ENCODE peak calls at places on chromosomes 13 and 19, in four cellular contexts. One of them, this sample, is unnamed.
A peak's percentile ranks its signal among the peaks of the same experiment; 100 is the strongest.

GRCh38 chr19:13363235-13363634 is 143.0 kb downstream of the CACNA1A start:
- DNase-seq in GM23338: no peak
- DNase-seq in PC-3: no peak
- DNase-seq in neural progenitor cell: no peak
- DNase-seq in this sample: no peak

GRCh38 chr13:39952244-39953233 is 297.1 kb downstream of the COG6 start:
- DNase-seq in neural progenitor cell: no peak
- DNase-seq in PC-3: no peak
- DNase-seq in GM23338: peak; percentile 26
- DNase-seq in this sample: peak; percentile 10

GRCh38 chr19:32372726-32373613 is 27.6 kb downstream of the ZNF507 start:
- DNase-seq in neural progenitor cell: no peak
- DNase-seq in GM23338: peak; percentile 21
- DNase-seq in PC-3: no peak
- DNase-seq in this sample: no peak

GRCh38 chr19:48714759-48715261 is 4.7 kb downstream of the MAMSTR start:
- DNase-seq in neural progenitor cell: no peak
- DNase-seq in GM23338: no peak
- DNase-seq in PC-3: no peak
- DNase-seq in this sample: no peak

GRCh38 chr13:112967666-112968379 is 1.2 kb upstream of the MCF2L start:
- DNase-seq in PC-3: no peak
- DNase-seq in neural progenitor cell: peak; percentile 68
- DNase-seq in GM23338: no peak
- DNase-seq in this sample: peak; percentile 29

GRCh38 chr19:40662925-40663711 is 27.3 kb downstream of the NUMBL start:
- DNase-seq in PC-3: peak; percentile 82
- DNase-seq in neural progenitor cell: peak; percentile 94
- DNase-seq in GM23338: peak; percentile 94
- DNase-seq in this sample: peak; percentile 91

GRCh38 chr13:74246398-74246975 is 112.3 kb upstream of the KLF12 start:
- DNase-seq in GM23338: no peak
- DNase-seq in neural progenitor cell: no peak
- DNase-seq in PC-3: no peak
- DNase-seq in this sample: peak; percentile 61

GRCh38 chr19:19446655-19447437 is 41.4 kb downstream of the GATAD2A start:
- DNase-seq in GM23338: peak; percentile 44
- DNase-seq in PC-3: no peak
- DNase-seq in neural progenitor cell: no peak
- DNase-seq in this sample: no peak

GRCh38 chr19:34220472-34221063 is 33.8 kb upstream of the GARRE1 start:
- DNase-seq in neural progenitor cell: peak; percentile 65
- DNase-seq in PC-3: peak; percentile 77
- DNase-seq in GM23338: peak; percentile 83
- DNase-seq in this sample: peak; percentile 72

GRCh38 chr13:46640843-46641242 is 87.9 kb downstream of the LRCH1 start:
- DNase-seq in neural progenitor cell: no peak
- DNase-seq in GM23338: no peak
- DNase-seq in PC-3: peak; percentile 37
- DNase-seq in this sample: peak; percentile 74

GRCh38 chr19:49692102-49692599 is 1.2 kb downstream of the CPT1C start:
- DNase-seq in PC-3: no peak
- DNase-seq in GM23338: no peak
- DNase-seq in neural progenitor cell: no peak
- DNase-seq in this sample: no peak

GRCh38 chr13:29508130-29508873 is 87.2 kb downstream of the SLC7A1 start:
- DNase-seq in GM23338: peak; percentile 89
- DNase-seq in neural progenitor cell: peak; percentile 85
- DNase-seq in PC-3: peak; percentile 86
- DNase-seq in this sample: peak; percentile 86

GRCh38 chr13:106326751-106327150 is 208.7 kb downstream of the EFNB2 start:
- DNase-seq in PC-3: no peak
- DNase-seq in GM23338: no peak
- DNase-seq in neural progenitor cell: no peak
- DNase-seq in this sample: no peak

GRCh38 chr13:101520672-101521071 is 68.2 kb downstream of the ITGBL1 start:
- DNase-seq in GM23338: no peak
- DNase-seq in PC-3: peak; percentile 68
- DNase-seq in neural progenitor cell: peak; percentile 2
- DNase-seq in this sample: peak; percentile 80

GRCh38 chr19:28640506-28640905 is 572.4 kb downstream of the UQCRFS1 start:
- DNase-seq in PC-3: no peak
- DNase-seq in GM23338: no peak
- DNase-seq in neural progenitor cell: no peak
- DNase-seq in this sample: no peak

GRCh38 chr19:14061751-14062557 is at the start of gene PALM3:
- DNase-seq in neural progenitor cell: no peak
- DNase-seq in GM23338: no peak
- DNase-seq in PC-3: peak; percentile 52
- DNase-seq in this sample: no peak

GRCh38 chr19:18419699-18420460 is 682 bp downstream of the SSBP4 start:
- DNase-seq in neural progenitor cell: peak; percentile 62
- DNase-seq in GM23338: peak; percentile 55
- DNase-seq in PC-3: peak; percentile 35
- DNase-seq in this sample: peak; percentile 59

GRCh38 chr19:7738023-7738422 is 6.1 kb upstream of the CLEC4G start:
- DNase-seq in neural progenitor cell: no peak
- DNase-seq in GM23338: no peak
- DNase-seq in PC-3: no peak
- DNase-seq in this sample: no peak

GRCh38 chr13:93318538-93318937 is 91.9 kb downstream of the GPC6 start:
- DNase-seq in GM23338: peak; percentile 37
- DNase-seq in neural progenitor cell: no peak
- DNase-seq in PC-3: peak; percentile 21
- DNase-seq in this sample: peak; percentile 42

GRCh38 chr19:40802300-40803169 is 3.5 kb downstream of the EGLN2 start:
- DNase-seq in PC-3: no peak
- DNase-seq in neural progenitor cell: no peak
- DNase-seq in GM23338: no peak
- DNase-seq in this sample: peak; percentile 35

GRCh38 chr13:42047561-42048322 is 706 bp upstream of the DGKH start:
- DNase-seq in PC-3: peak; percentile 66
- DNase-seq in neural progenitor cell: peak; percentile 79
- DNase-seq in GM23338: peak; percentile 71
- DNase-seq in this sample: peak; percentile 78

GRCh38 chr13:53048880-53049279 is 20.3 kb downstream of the OLFM4 start:
- DNase-seq in neural progenitor cell: no peak
- DNase-seq in PC-3: no peak
- DNase-seq in GM23338: no peak
- DNase-seq in this sample: no peak

GRCh38 chr13:107969551-107969950 is 245.8 kb downstream of the LIG4 start:
- DNase-seq in PC-3: no peak
- DNase-seq in neural progenitor cell: no peak
- DNase-seq in GM23338: no peak
- DNase-seq in this sample: no peak

GRCh38 chr13:99281811-99282263 is 23.7 kb upstream of the GPR18 start:
- DNase-seq in neural progenitor cell: no peak
- DNase-seq in PC-3: no peak
- DNase-seq in GM23338: no peak
- DNase-seq in this sample: peak; percentile 71

GRCh38 chr19:52211926-52212571 is 22.2 kb downstream of the PPP2R1A start:
- DNase-seq in neural progenitor cell: no peak
- DNase-seq in PC-3: peak; percentile 31
- DNase-seq in GM23338: no peak
- DNase-seq in this sample: no peak
- TF ChIP-seq EZH2phosphoT487 in neural progenitor cell: no peak
- TF ChIP-seq EZH2phosphoT487 in PC-3: no peak
- TF ChIP-seq EZH2phosphoT487 in GM23338: no peak
- TF ChIP-seq EZH2phosphoT487 in this sample: no peak

DNA sequence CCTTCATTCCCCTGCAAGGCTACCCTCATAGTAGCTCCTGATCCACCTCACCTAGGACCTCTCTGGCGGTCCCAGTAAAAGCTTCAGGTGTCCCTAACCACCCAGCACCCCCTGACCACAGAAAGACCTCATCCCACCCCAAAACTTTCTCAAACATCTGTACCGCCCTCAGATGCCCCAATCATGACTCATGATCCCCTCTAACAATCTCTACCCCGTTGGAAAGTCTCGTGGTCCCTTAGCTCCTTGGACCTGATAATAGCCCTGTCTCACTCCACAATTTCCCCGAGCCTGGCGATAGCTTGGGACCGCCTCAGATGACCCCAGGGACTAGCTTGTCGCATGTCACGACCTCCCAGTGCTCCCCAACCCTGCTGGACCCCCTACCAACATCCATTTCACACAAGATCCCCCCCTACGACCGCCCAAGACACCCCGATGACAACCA is 512 bp downstream of the NDUFA11 start:
- DNase-seq in neural progenitor cell: no peak
- DNase-seq in GM23338: peak; percentile 46
- DNase-seq in PC-3: no peak
- DNase-seq in this sample: peak; percentile 84
- TF ChIP-seq EZH2phosphoT487 in neural progenitor cell: no peak
- TF ChIP-seq EZH2phosphoT487 in GM23338: no peak
- TF ChIP-seq EZH2phosphoT487 in PC-3: no peak
- TF ChIP-seq EZH2phosphoT487 in this sample: no peak

GRCh38 chr19:17125728-17126677 is 50.4 kb downstream of the MYO9B start:
- DNase-seq in neural progenitor cell: no peak
- DNase-seq in PC-3: no peak
- DNase-seq in GM23338: peak; percentile 41
- DNase-seq in this sample: peak; percentile 72
- TF ChIP-seq EZH2phosphoT487 in neural progenitor cell: no peak
- TF ChIP-seq EZH2phosphoT487 in PC-3: no peak
- TF ChIP-seq EZH2phosphoT487 in GM23338: no peak
- TF ChIP-seq EZH2phosphoT487 in this sample: no peak

GRCh38 chr13:24459234-24459633 is 53.3 kb downstream of the PARP4 start:
- DNase-seq in PC-3: no peak
- DNase-seq in neural progenitor cell: no peak
- DNase-seq in GM23338: no peak
- DNase-seq in this sample: peak; percentile 88
- TF ChIP-seq EZH2phosphoT487 in PC-3: no peak
- TF ChIP-seq EZH2phosphoT487 in neural progenitor cell: no peak
- TF ChIP-seq EZH2phosphoT487 in GM23338: no peak
- TF ChIP-seq EZH2phosphoT487 in this sample: no peak

GRCh38 chr19:11088508-11089253 is 582 bp upstream of the LDLR start:
- DNase-seq in GM23338: no peak
- DNase-seq in neural progenitor cell: no peak
- DNase-seq in PC-3: no peak
- DNase-seq in this sample: peak; percentile 35
- TF ChIP-seq EZH2phosphoT487 in GM23338: no peak
- TF ChIP-seq EZH2phosphoT487 in neural progenitor cell: no peak
- TF ChIP-seq EZH2phosphoT487 in PC-3: no peak
- TF ChIP-seq EZH2phosphoT487 in this sample: no peak

GRCh38 chr13:90800082-90800746 is 547.3 kb upstream of the MIR17HG start:
- DNase-seq in PC-3: no peak
- DNase-seq in GM23338: no peak
- DNase-seq in neural progenitor cell: no peak
- DNase-seq in this sample: no peak
- TF ChIP-seq EZH2phosphoT487 in PC-3: no peak
- TF ChIP-seq EZH2phosphoT487 in GM23338: no peak
- TF ChIP-seq EZH2phosphoT487 in neural progenitor cell: no peak
- TF ChIP-seq EZH2phosphoT487 in this sample: no peak

GRCh38 chr13:34941436-34941834 is 635 bp upstream of the NBEA start:
- DNase-seq in GM23338: no peak
- DNase-seq in neural progenitor cell: no peak
- DNase-seq in PC-3: no peak
- DNase-seq in this sample: peak; percentile 5

GRCh38 chr13:34941835-34942731 is at the start of gene NBEA:
- DNase-seq in neural progenitor cell: peak; percentile 94
- DNase-seq in PC-3: peak; percentile 74
- DNase-seq in GM23338: peak; percentile 84
- DNase-seq in this sample: peak; percentile 78

GRCh38 chr13:34935841-34936240 is 6.2 kb upstream of the NBEA start:
- DNase-seq in neural progenitor cell: no peak
- DNase-seq in PC-3: no peak
- DNase-seq in GM23338: no peak
- DNase-seq in this sample: no peak

GRCh38 chr13:34942732-34943674 is 933 bp downstream of the NBEA start:
- DNase-seq in neural progenitor cell: peak; percentile 84
- DNase-seq in GM23338: peak; percentile 78
- DNase-seq in PC-3: peak; percentile 41
- DNase-seq in this sample: peak; percentile 36

DNA sequence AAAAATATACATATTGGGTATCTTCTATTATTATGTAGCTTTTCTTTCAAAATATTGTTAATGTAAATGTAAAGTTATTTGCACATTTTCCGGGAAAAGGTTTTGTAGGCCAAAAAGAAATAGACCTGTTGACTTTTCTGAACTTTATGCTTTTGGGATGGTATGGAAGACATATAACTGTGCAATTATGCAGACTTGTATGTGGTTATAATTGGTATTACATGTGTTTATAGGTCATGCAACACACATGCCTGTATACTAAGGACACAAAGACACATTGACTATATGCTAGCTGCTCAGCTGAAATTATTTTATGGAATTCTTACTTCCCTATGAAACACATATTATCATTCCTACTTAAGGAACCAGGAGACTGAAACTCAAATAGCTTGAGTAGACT is 2.3 kb upstream of the NBEA start:
- DNase-seq in PC-3: no peak
- DNase-seq in neural progenitor cell: no peak
- DNase-seq in GM23338: no peak
- DNase-seq in this sample: no peak
- TF ChIP-seq EZH2phosphoT487 in PC-3: no peak
- TF ChIP-seq EZH2phosphoT487 in neural progenitor cell: no peak
- TF ChIP-seq EZH2phosphoT487 in GM23338: no peak
- TF ChIP-seq EZH2phosphoT487 in this sample: no peak

GRCh38 chr13:78241278-78241919 is 322.8 kb upstream of the EDNRB start:
- DNase-seq in GM23338: peak; percentile 84
- DNase-seq in PC-3: peak; percentile 51
- DNase-seq in neural progenitor cell: peak; percentile 78
- DNase-seq in this sample: peak; percentile 70
- TF ChIP-seq EZH2phosphoT487 in GM23338: no peak
- TF ChIP-seq EZH2phosphoT487 in PC-3: no peak
- TF ChIP-seq EZH2phosphoT487 in neural progenitor cell: no peak
- TF ChIP-seq EZH2phosphoT487 in this sample: no peak

GRCh38 chr19:374183-374885 is 29.7 kb upstream of the MIER2 start:
- DNase-seq in PC-3: peak; percentile 6
- DNase-seq in GM23338: no peak
- DNase-seq in neural progenitor cell: no peak
- DNase-seq in this sample: no peak

GRCh38 chr19:373391-374182 is 29.0 kb upstream of the MIER2 start:
- DNase-seq in neural progenitor cell: no peak
- DNase-seq in GM23338: no peak
- DNase-seq in PC-3: no peak
- DNase-seq in this sample: no peak

GRCh38 chr19:374886-375235 is 30.3 kb upstream of the MIER2 start:
- DNase-seq in GM23338: peak; percentile 32
- DNase-seq in neural progenitor cell: no peak
- DNase-seq in PC-3: no peak
- DNase-seq in this sample: no peak

GRCh38 chr19:376111-376470 is 31.5 kb upstream of the MIER2 start:
- DNase-seq in neural progenitor cell: no peak
- DNase-seq in PC-3: no peak
- DNase-seq in GM23338: no peak
- DNase-seq in this sample: no peak

GRCh38 chr19:375395-376110 is 31.0 kb upstream of the MIER2 start:
- DNase-seq in neural progenitor cell: no peak
- DNase-seq in PC-3: no peak
- DNase-seq in GM23338: no peak
- DNase-seq in this sample: no peak
- TF ChIP-seq EZH2phosphoT487 in neural progenitor cell: no peak
- TF ChIP-seq EZH2phosphoT487 in PC-3: no peak
- TF ChIP-seq EZH2phosphoT487 in GM23338: no peak
- TF ChIP-seq EZH2phosphoT487 in this sample: no peak

GRCh38 chr13:27978301-27978968 is 9.3 kb upstream of the CDX2 start:
- DNase-seq in GM23338: peak; percentile 85
- DNase-seq in PC-3: no peak
- DNase-seq in neural progenitor cell: peak; percentile 61
- DNase-seq in this sample: no peak
- TF ChIP-seq EZH2phosphoT487 in GM23338: peak; percentile 78
- TF ChIP-seq EZH2phosphoT487 in PC-3: no peak
- TF ChIP-seq EZH2phosphoT487 in neural progenitor cell: no peak
- TF ChIP-seq EZH2phosphoT487 in this sample: no peak